ENCODE peak calls at places on chromosome 10, in eight cellular contexts. H, T, N, W, O, E, K and X are unnamed samples.

GRCh38 chr10:118662228-118663035 is 67.0 kb upstream of the PRLHR start:
- DNase-seq in N (no peak), E (no peak), T (no peak), W (no peak), K (no peak), O (no peak), H (no peak), X (no peak)

GRCh38 chr10:91682912-91683311 is 50.0 kb upstream of the PPP1R3C start:
- DNase-seq in E (no peak), K (no peak), W (no peak), T (no peak), O (no peak), H (peak; percentile 43), N (no peak), X (no peak)

GRCh38 chr10:10540383-10540782 is 477.3 kb upstream of the CELF2 start:
- DNase-seq in O (no peak), T (no peak), E (no peak), W (no peak), H (peak; percentile 15), K (no peak), N (no peak), X (no peak)

GRCh38 chr10:96496281-96496925 is 17.3 kb downstream of the TLL2 start:
- DNase-seq in H (peak; percentile 65), T (peak; percentile 11), E (no peak), K (no peak), O (no peak), N (no peak), W (no peak), X (no peak)

GRCh38 chr10:51667992-51668689 is 31.3 kb downstream of the CSTF2T start:
- DNase-seq in W (no peak), H (peak; percentile 44), O (no peak), N (no peak), K (no peak), T (no peak), E (no peak), X (no peak)

GRCh38 chr10:119020627-119020946 is 8.9 kb upstream of the NANOS1 start:
- DNase-seq in K (no peak), N (no peak), E (no peak), O (no peak), H (peak; percentile 77), W (peak; percentile 44), T (no peak), X (no peak)

GRCh38 chr10:14748471-14748870 is 26.2 kb downstream of the FAM107B start:
- DNase-seq in K (no peak), H (no peak), N (peak; percentile 48), E (no peak), W (no peak), O (no peak), T (peak; percentile 17), X (no peak)

GRCh38 chr10:61937631-61938284 is 36.3 kb downstream of the ARID5B start:
- DNase-seq in H (peak; percentile 86), T (peak; percentile 26), K (no peak), W (no peak), N (no peak), E (no peak), O (no peak), X (no peak)

GRCh38 chr10:32139223-32140073 is 83.2 kb upstream of the KIF5B start:
- DNase-seq in E (no peak), W (no peak), K (no peak), T (peak; percentile 28), O (no peak), H (peak; percentile 98), N (peak; percentile 85), X (no peak)

GRCh38 chr10:3817002-3817401 is 32.0 kb upstream of the KLF6 start:
- DNase-seq in O (no peak), N (no peak), E (no peak), H (no peak), T (no peak), W (no peak), K (no peak), X (no peak)

GRCh38 chr10:91043173-91043910 is 122.5 kb upstream of the ANKRD1 start:
- DNase-seq in N (peak; percentile 1), H (peak; percentile 35), O (no peak), W (no peak), T (peak; percentile 23), E (peak; percentile 16), K (no peak), X (peak; percentile 27)

GRCh38 chr10:47378606-47379444 is 5.3 kb downstream of the ZNF488 start:
- DNase-seq in E (no peak), N (no peak), K (no peak), O (no peak), W (no peak), H (no peak), T (no peak), X (no peak)

GRCh38 chr10:122126763-122127659 is 138.0 kb downstream of the TACC2 start:
- DNase-seq in H (peak; percentile 94), T (no peak), O (no peak), N (peak; percentile 31), K (no peak), W (no peak), E (no peak), X (no peak)

GRCh38 chr10:71289421-71290130 is 29.5 kb upstream of the SLC29A3 start:
- DNase-seq in T (no peak), W (no peak), O (no peak), H (peak; percentile 10), K (no peak), N (no peak), E (no peak), X (no peak)

GRCh38 chr10:121596668-121597503 is 1.4 kb downstream of the FGFR2 start:
- DNase-seq in T (no peak), O (no peak), E (no peak), H (peak; percentile 40), N (peak; percentile 48), W (no peak), K (no peak), X (no peak)

GRCh38 chr10:90420637-90421318 is 437.1 kb downstream of the HTR7 start:
- DNase-seq in O (no peak), N (no peak), K (no peak), T (peak; percentile 75), W (no peak), H (no peak), E (no peak), X (no peak)

GRCh38 chr10:86931872-86932271 is 25.5 kb downstream of the MMRN2 start:
- DNase-seq in K (no peak), T (no peak), N (no peak), H (peak; percentile 69), O (no peak), E (no peak), W (no peak), X (no peak)

GRCh38 chr10:119871881-119872609 is 598 bp downstream of the MCMBP start:
- DNase-seq in T (peak; percentile 68), O (peak; percentile 46), E (peak; percentile 72), K (no peak), H (peak; percentile 64), W (peak; percentile 62), N (peak; percentile 57), X (peak; percentile 53)

GRCh38 chr10:16902606-16903005 is 85.4 kb upstream of the RSU1 start:
- DNase-seq in O (no peak), H (no peak), T (no peak), K (no peak), E (no peak), N (no peak), W (no peak), X (no peak)

GRCh38 chr10:44132361-44133289 is 252.3 kb downstream of the CXCL12 start:
- DNase-seq in N (no peak), H (peak; percentile 15), W (no peak), O (no peak), K (no peak), E (no peak), T (no peak), X (no peak)

GRCh38 chr10:103633846-103634245 is 140.3 kb downstream of the NEURL1 start:
- DNase-seq in H (no peak), N (no peak), E (no peak), K (no peak), W (no peak), O (no peak), T (no peak), X (no peak)

GRCh38 chr10:80453715-80454525 is at the start of gene TSPAN14:
- DNase-seq in E (peak; percentile 87), W (peak; percentile 79), N (peak; percentile 88), O (peak; percentile 65), T (peak; percentile 86), K (peak; percentile 46), H (peak; percentile 90), X (peak; percentile 61)

GRCh38 chr10:88270871-88271713 is 312.0 kb downstream of the RNLS start:
- DNase-seq in K (no peak), O (no peak), T (peak; percentile 97), W (peak; percentile 41), N (no peak), E (peak; percentile 30), H (peak; percentile 85), X (peak; percentile 14)

GRCh38 chr10:116312534-116312933 is 11.7 kb upstream of the CCDC172 start:
- DNase-seq in W (no peak), N (no peak), H (no peak), T (no peak), E (no peak), K (no peak), O (no peak), X (no peak)

GRCh38 chr10:132612571-132613504 is 75.3 kb downstream of the INPP5A start:
- DNase-seq in E (no peak), H (no peak), K (no peak), N (no peak), T (no peak), W (no peak), O (no peak), X (no peak)

GRCh38 chr10:31759124-31759798 is 169.4 kb downstream of the ARHGAP12 start:
- DNase-seq in K (no peak), E (no peak), H (peak; percentile 88), W (peak; percentile 73), N (peak; percentile 55), T (peak; percentile 46), O (no peak), X (no peak)

GRCh38 chr10:101830322-101831168 is 12.3 kb upstream of the OGA start:
- DNase-seq in O (peak; percentile 92), N (peak; percentile 77), T (peak; percentile 96), K (peak; percentile 64), E (peak; percentile 92), W (peak; percentile 89), H (peak; percentile 98), X (peak; percentile 91)

GRCh38 chr10:62817120-62817762 is 1.1 kb upstream of the EGR2 start:
- DNase-seq in K (no peak), T (no peak), N (peak; percentile 57), H (peak; percentile 58), E (peak; percentile 43), O (peak; percentile 36), W (peak; percentile 70), X (no peak)

GRCh38 chr10:133249094-133249780 is 11.6 kb downstream of the VENTX start:
- DNase-seq in K (no peak), N (peak; percentile 16), T (no peak), E (no peak), O (no peak), W (no peak), H (no peak), X (no peak)